ENCODE peak calls at places on chromosomes 7 and 10, in four cellular contexts. D is stimulated activated CD4-positive, alpha-beta T cell treated with anti-CD3 and anti-CD28 coated beads, TNF-alpha, amount 100 ng/mL, for 24 hours; G is Peyer's patch; V is posterior cingulate gyrus. R is an unnamed sample.

GRCh38 chr7:137648166-137648565 is 198.6 kb downstream of the DGKI start:
- DNase-seq in G (no peak), D (no peak), V (no peak), R (no peak)

GRCh38 chr10:7789390-7789789 is 1.4 kb downstream of the ATP5F1C start:
- DNase-seq in D (no peak), V (no peak), G (no peak), R (no peak)

GRCh38 chr10:102505462-102506115 is 1.8 kb downstream of the SUFU start:
- DNase-seq in G (no peak), V (peak), D (no peak), R (no peak)

GRCh38 chr10:76937056-76937665 is 700.4 kb downstream of the KCNMA1 start:
- DNase-seq in V (no peak), D (no peak), G (no peak), R (no peak)

GRCh38 chr10:68598978-68599753 is 39.0 kb downstream of the TET1 start:
- DNase-seq in V (peak), D (no peak), G (peak), R (no peak)

GRCh38 chr7:135877799-135878198 is 99.4 kb downstream of the MTPN start:
- DNase-seq in G (no peak), V (no peak), D (no peak), R (no peak)

GRCh38 chr10:119364941-119365340 is 157.6 kb downstream of the GRK5 start:
- DNase-seq in G (no peak), D (no peak), V (peak), R (no peak)

GRCh38 chr7:112112822-112113255 is 93.4 kb downstream of the DOCK4 start:
- DNase-seq in V (no peak), D (no peak), G (no peak), R (no peak)

R was measured in effector CD8-positive, alpha-beta T cell.